ENCODE peak calls at places on chromosomes 16 and 17, in six cellular contexts. J is OCI-LY7, Z is adrenal gland, M is iPS DF 6.9, N is upper lobe of right lung, D is IMR-90. W is an unnamed sample.

GRCh38 chr17:43881758-43882505 is 25.4 kb downstream of the MPP2 start:
- DNase-seq in J (no peak), M (no peak), N (no peak), Z (no peak), D (no peak), W (no peak)

GRCh38 chr16:55701442-55702319 is 45.9 kb downstream of the SLC6A2 start:
- DNase-seq in D (peak; percentile 26), N (peak; percentile 82), J (peak; percentile 59), M (peak; percentile 35), Z (peak; percentile 45), W (peak; percentile 81)

GRCh38 chr17:17412331-17412730 is 64.5 kb upstream of the MED9 start:
- DNase-seq in J (no peak), M (no peak), D (peak; percentile 82), N (peak; percentile 2), Z (no peak), W (no peak)

GRCh38 chr17:27268394-27269085 is 25.4 kb upstream of the WSB1 start:
- DNase-seq in J (no peak), N (no peak), M (no peak), D (no peak), Z (no peak), W (peak; percentile 42)

GRCh38 chr17:36653374-36653773 is 52.0 kb downstream of the MRM1 start:
- DNase-seq in Z (no peak), J (no peak), M (no peak), D (no peak), N (no peak), W (peak; percentile 37)

GRCh38 chr16:296806-297510 is 14.0 kb downstream of the PDIA2 start:
- DNase-seq in J (no peak), N (no peak), M (no peak), Z (no peak), D (no peak), W (no peak)

GRCh38 chr17:59202320-59202719 is 7.5 kb upstream of the SMG8 start:
- DNase-seq in J (no peak), Z (no peak), D (no peak), M (no peak), N (no peak), W (no peak)

GRCh38 chr16:10085078-10085798 is 97.0 kb downstream of the GRIN2A start:
- DNase-seq in M (no peak), Z (no peak), D (no peak), N (no peak), J (no peak), W (no peak)

GRCh38 chr16:86243123-86243473 is 267.2 kb upstream of the FOXF1 start:
- DNase-seq in D (no peak), M (no peak), Z (no peak), J (no peak), N (no peak), W (no peak)

GRCh38 chr16:13453938-13454553 is 465.9 kb upstream of the ERCC4 start:
- DNase-seq in N (no peak), J (peak; percentile 72), D (no peak), M (peak; percentile 31), Z (no peak), W (peak; percentile 55)

DNA sequence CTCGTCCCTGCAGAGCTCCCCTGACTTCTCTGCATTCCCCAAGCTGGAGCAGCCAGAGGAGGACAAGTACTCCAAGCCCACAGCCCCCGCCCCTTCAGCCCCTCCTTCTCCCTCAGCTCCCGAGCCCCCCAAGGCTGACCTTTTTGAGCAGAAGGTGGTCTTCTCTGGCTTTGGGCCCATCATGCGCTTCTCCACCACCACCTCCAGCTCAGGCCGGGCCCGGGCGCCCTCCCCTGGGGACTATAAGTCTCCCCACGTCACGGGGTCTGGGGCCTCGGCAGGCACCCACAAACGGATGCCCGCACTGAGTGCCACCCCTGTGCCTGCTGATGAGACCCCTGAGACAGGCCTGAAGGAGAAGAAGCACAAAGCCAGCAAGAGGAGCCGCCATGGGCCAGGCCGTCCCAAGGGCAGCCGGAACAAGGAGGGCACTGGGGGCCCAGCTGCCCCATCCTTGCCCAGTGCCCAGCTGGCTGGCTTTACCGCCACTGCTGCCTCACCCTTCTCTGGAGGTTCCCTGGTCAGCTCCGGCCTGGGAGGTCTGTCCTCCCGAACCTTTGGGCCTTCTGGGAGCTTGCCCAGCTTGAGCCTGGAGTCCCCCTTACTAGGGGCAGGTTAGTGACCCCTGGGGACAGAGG is 11.4 kb downstream of the MLLT6 start:
- DNase-seq in Z (no peak), J (no peak), M (no peak), N (no peak), D (no peak), W (no peak)
- H3K36me3 ChIP-seq in Z (no peaks in the 10 kb centered on the region), J (peaks cover 91% of the 10 kb centered on the region), M (no peaks in the 10 kb centered on the region), N (peaks cover 92% of the 10 kb centered on the region), D (peaks cover 75% of the 10 kb centered on the region), W (peaks cover 92% of the 10 kb centered on the region)

GRCh38 chr17:65099941-65100315 is 37.2 kb upstream of the RGS9 start:
- DNase-seq in D (peak; percentile 60), M (no peak), Z (no peak), J (peak; percentile 55), N (peak; percentile 70), W (no peak)
- H3K27ac ChIP-seq in D (no peak overlapping the region), M (no peak overlapping the region), Z (peak overlapping the region; percentile 74), J (peak overlapping the region; percentile 81), N (peak overlapping the region; percentile 69), W (no peak overlapping the region)

DNA sequence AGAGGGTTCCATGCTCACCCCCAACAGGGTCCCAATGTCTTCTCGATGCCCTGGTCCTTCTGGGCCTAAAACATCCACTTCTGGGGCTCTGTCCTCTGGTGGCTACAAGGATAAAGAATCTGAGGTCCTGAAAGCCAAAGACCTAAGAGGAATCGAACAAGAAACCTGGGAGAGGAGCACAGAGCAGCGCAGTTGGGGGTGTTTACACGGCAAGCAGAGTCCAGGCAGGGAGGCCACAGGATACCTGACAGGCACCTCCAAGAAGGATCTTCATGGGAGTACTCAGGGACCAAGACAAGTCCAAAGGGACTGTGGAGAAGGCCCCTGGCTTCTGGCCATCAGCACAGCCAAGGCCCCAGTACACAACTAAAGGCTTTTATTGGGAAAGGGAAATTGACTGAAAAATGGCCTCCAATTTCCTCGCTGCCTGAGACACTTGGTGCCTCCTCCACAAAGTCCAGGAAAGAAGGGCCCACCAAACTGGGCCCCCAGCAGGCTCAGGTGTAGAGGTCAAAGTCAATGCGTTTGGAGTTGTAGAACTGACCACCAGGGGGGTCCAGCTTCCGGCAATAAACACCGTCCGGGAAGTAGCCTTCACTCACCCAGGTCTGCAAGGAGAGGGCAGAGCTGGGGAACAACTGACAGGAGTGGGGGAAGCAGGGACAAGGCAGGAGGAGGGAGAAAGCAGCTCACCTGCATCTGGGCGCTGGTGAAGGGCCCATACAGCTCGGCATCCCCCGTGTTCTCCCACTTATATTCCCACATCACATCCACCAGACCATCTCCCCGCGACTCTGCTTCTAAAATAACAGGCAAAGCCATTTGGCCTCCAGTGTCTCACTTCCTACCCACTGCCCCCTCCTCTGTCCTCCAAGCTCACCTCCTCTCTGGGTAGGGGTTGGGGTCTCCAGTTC is 2.4 kb downstream of the CD2BP2 start:
- DNase-seq in D (no peak), Z (peak; percentile 26), J (peak; percentile 37), M (no peak), N (no peak), W (no peak)
- H3K36me3 ChIP-seq in D (peaks cover 37% of the 10 kb centered on the region), Z (no peaks in the 10 kb centered on the region), J (peaks cover 66% of the 10 kb centered on the region), M (peaks cover 25% of the 10 kb centered on the region), N (peaks cover 49% of the 10 kb centered on the region), W (peaks cover 53% of the 10 kb centered on the region)

GRCh38 chr17:32520737-32521399 is 34.1 kb downstream of the CDK5R1 start:
- DNase-seq in Z (no peak), D (no peak), M (no peak), J (no peak), N (no peak), W (peak; percentile 69)
- H3K27ac ChIP-seq in Z (no peak overlapping the region), D (no peak overlapping the region), M (no peak overlapping the region), J (no peak overlapping the region), N (no peak overlapping the region), W (peak overlapping the region; percentile 96)

GRCh38 chr17:62591323-62591722 is 36.1 kb upstream of the MRC2 start:
- DNase-seq in J (no peak), D (no peak), M (no peak), Z (no peak), N (no peak), W (no peak)
- H3K36me3 ChIP-seq in J (peaks cover 69% of the 10 kb centered on the region), D (peaks cover 33% of the 10 kb centered on the region), M (no peaks in the 10 kb centered on the region), Z (no peaks in the 10 kb centered on the region), N (peaks cover 49% of the 10 kb centered on the region), W (peaks cover 70% of the 10 kb centered on the region)

GRCh38 chr17:50887705-50888245 is 21.6 kb upstream of the TOB1 start:
- DNase-seq in M (no peak), J (no peak), Z (no peak), N (no peak), D (no peak), W (no peak)
- H3K27ac ChIP-seq in M (no peak overlapping the region), J (no peak overlapping the region), Z (no peak overlapping the region), N (no peak overlapping the region), D (no peak overlapping the region), W (no peak overlapping the region)

DNA sequence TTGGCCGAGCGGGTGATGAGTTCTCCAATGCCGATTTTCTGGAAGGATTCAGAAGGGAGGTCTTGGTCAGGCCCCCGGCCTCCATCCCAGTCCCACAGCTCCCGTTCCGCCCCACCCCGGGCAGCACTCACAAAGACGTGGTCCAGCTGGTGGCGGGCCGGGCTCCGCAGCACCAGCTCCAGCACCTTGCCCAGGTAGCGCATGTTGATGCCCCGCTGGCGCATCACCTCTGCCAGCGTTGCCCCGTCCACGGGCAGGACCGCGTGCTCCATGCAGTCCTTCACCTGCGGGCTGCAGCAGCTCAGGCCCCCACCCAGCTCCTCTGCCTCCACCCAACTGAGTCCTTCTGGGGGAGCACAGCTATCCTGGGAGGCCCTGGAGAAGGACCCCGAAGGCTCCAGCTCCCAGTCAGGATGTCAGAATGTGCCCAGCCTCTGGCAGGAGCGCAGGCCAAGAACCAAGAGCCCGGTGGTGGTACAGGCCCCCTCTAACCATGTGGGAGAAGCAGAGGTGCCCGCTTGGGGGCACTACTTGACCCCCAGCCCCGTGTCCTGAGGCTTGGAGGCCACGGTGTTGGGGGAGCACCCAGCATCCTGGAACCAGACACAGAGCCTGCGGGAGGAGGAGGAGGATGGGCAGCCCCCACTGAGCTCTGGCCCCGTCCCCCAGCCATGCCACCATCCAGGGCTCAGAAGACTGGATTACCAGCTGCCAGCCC is 16.2 kb downstream of the CLUH start:
- DNase-seq in Z (peak; percentile 18), D (no peak), M (no peak), J (no peak), N (peak; percentile 66), W (no peak)
- H3K36me3 ChIP-seq in Z (no peaks in the 10 kb centered on the region), D (peaks cover 53% of the 10 kb centered on the region), M (peaks cover 36% of the 10 kb centered on the region), J (peaks cover 92% of the 10 kb centered on the region), N (peaks cover 83% of the 10 kb centered on the region), W (peaks cover 82% of the 10 kb centered on the region)

W was measured in WERI-Rb-1.